ENCODE peak calls at places on chromosomes 2 and 18, in five cellular contexts. E, K, R, F and Q are unnamed samples.

GRCh38 chr2:204479557-204479956 is 65.7 kb upstream of the PARD3B start:
- DNase-seq in E (no peak), K (no peak), R (no peak), F (no peak), Q (no peak)

GRCh38 chr2:217897091-217897715 is 105.6 kb downstream of the TNS1 start:
- DNase-seq in E (no peak), K (no peak), R (peak), F (no peak), Q (no peak)

GRCh38 chr2:42132066-42132965 is 36.8 kb upstream of the EML4 start:
- DNase-seq in E (no peak), K (no peak), R (no peak), F (no peak), Q (no peak)

GRCh38 chr2:6741229-6741628 is 124.5 kb downstream of the CMPK2 start:
- DNase-seq in E (no peak), K (no peak), R (no peak), F (no peak), Q (no peak)

GRCh38 chr2:53403836-53404413 is 363.7 kb upstream of the CHAC2 start:
- DNase-seq in E (no peak), K (no peak), R (no peak), F (peak), Q (no peak)

GRCh38 chr18:76657428-76657827 is 162.4 kb upstream of the ZNF516 start:
- DNase-seq in E (no peak), K (no peak), R (no peak), F (no peak), Q (no peak)

GRCh38 chr2:237309011-237309410 is 105.0 kb downstream of the COL6A3 start:
- DNase-seq in E (no peak), K (no peak), R (no peak), F (no peak), Q (no peak)

GRCh38 chr2:168336786-168337388 is 89.5 kb upstream of the STK39 start:
- DNase-seq in E (peak), K (no peak), R (peak), F (peak), Q (no peak)

GRCh38 chr2:64751286-64752260 is 97.9 kb upstream of the SERTAD2 start:
- DNase-seq in E (peak), K (peak), R (peak), F (peak), Q (peak)

GRCh38 chr2:201452856-201453643 is 1.5 kb downstream of the STRADB start:
- DNase-seq in E (no peak), K (no peak), R (no peak), F (no peak), Q (no peak)

GRCh38 chr2:222049946-222050345 is 248.9 kb downstream of the PAX3 start:
- DNase-seq in E (no peak), K (no peak), R (no peak), F (no peak), Q (no peak)

GRCh38 chr2:227377461-227378351 is 1.4 kb downstream of the TM4SF20 start:
- DNase-seq in E (no peak), K (no peak), R (no peak), F (no peak), Q (no peak)
- TF ChIP-seq CTCF in E (no peak), K (no peak), R (no peak), F (peak), Q (no peak)

GRCh38 chr2:135845257-135845656 is 8.3 kb upstream of the LCT start:
- DNase-seq in E (no peak), K (no peak), R (no peak), F (no peak), Q (no peak)
- TF ChIP-seq CTCF in E (no peak), K (no peak), R (no peak), F (no peak), Q (no peak)

DNA sequence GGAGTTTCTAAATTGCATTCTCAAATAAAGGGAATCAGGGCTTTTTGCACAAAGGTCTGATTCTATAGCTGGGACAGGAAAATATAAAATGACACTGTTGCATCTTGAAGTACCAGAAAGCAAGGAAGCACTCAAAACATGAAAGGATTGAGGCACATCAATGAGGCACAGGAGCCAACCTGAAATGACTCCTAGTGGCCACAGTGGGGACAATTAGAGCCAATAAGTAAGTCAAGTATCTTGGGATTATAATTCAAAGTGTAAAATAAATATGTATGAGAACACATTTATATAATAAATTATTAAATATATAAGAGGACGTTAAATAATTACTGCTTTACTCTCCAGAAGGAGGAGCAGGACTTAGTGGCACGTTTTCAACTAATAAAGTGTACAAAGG is 1259.5 kb upstream of the CDH2 start:
- DNase-seq in E (no peak), K (no peak), R (no peak), F (no peak), Q (no peak)
- TF ChIP-seq CTCF in E (no peak), K (no peak), R (no peak), F (no peak), Q (no peak)

DNA sequence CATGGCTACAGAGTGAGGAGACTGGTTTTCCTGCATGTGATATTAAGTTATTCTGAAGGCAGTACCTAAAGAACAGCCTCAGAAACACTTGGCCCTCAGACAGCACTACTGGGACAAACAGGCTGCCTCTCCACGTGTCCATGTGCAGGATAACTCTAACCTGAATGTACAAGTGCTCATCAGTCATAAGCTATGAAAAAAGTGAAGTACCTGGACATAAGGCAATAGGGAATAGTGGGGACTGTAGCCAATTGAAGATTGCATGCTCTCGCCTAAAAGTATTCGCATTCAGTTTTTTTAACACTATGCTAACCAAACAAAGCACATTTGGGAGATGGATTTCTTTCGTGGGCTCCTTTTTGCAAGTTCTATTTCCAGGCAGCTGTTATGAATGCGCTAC is 33.0 kb downstream of the SLC14A1 start:
- DNase-seq in E (no peak), K (no peak), R (no peak), F (no peak), Q (no peak)
- TF ChIP-seq CTCF in E (no peak), K (no peak), R (no peak), F (no peak), Q (no peak)

DNA sequence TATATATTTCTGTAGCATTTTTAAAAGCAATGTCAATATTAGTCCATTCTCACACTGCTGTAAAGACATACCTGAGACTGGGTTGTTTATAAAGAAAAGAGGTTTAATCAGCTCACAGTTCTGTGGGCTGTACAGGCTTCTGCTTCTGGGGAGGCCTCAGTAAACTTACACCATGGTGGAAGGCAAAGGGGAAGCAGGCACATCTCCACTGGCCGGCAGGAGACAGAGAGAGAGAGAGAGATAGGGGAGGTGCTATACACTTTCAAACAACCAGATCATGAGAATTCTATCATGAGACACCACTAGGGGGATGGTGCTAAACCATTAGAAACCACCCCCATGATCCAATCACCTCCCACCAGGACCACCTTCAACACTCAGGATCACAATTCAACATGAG is 43.1 kb downstream of the CHMP3 start:
- DNase-seq in E (no peak), K (no peak), R (no peak), F (no peak), Q (no peak)
- TF ChIP-seq CTCF in E (no peak), K (no peak), R (no peak), F (no peak), Q (no peak)

GRCh38 chr2:127324635-127325034 is 30.7 kb upstream of the ERCC3 start:
- DNase-seq in E (peak), K (no peak), R (no peak), F (peak), Q (no peak)
- TF ChIP-seq CTCF in E (peak), K (peak), R (peak), F (peak), Q (no peak)

GRCh38 chr2:155368934-155369333 is 670.4 kb downstream of the KCNJ3 start:
- DNase-seq in E (no peak), K (no peak), R (no peak), F (no peak), Q (no peak)
- TF ChIP-seq CTCF in E (peak), K (peak), R (no peak), F (peak), Q (no peak)